ENCODE peak calls at places on chromosomes 11 and 22, in nine cellular contexts. N, X, G, Q, Z, T, S, V and H are unnamed samples.

GRCh38 chr11:116736763-116737162 is 36.0 kb downstream of the BUD13 start:
- DNase-seq in X (no peak), S (peak), T (peak), N (no peak), V (no peak), G (no peak), Z (no peak), Q (no peak), H (no peak)

GRCh38 chr11:3109921-3110706 is 52.9 kb upstream of the CARS1 start:
- DNase-seq in Q (no peak), Z (peak), S (peak), V (no peak), T (peak), N (peak), X (peak), G (peak), H (no peak)

GRCh38 chr11:70887428-70887827 is 364.9 kb downstream of the SHANK2 start:
- DNase-seq in G (no peak), X (no peak), V (no peak), T (no peak), Q (no peak), Z (no peak), N (no peak), S (no peak), H (no peak)

GRCh38 chr22:40111451-40111850 is 66.3 kb upstream of the TNRC6B start:
- DNase-seq in Q (no peak), N (no peak), T (no peak), V (no peak), Z (no peak), X (no peak), G (no peak), S (no peak), H (no peak)

GRCh38 chr11:104043678-104044239 is 7.3 kb downstream of the DDI1 start:
- DNase-seq in S (no peak), G (peak), T (no peak), Z (no peak), Q (no peak), X (no peak), N (no peak), V (no peak), H (no peak)

GRCh38 chr11:36306888-36307287 is 10.8 kb downstream of the PRR5L start:
- DNase-seq in X (no peak), N (no peak), T (no peak), S (peak), Z (no peak), G (peak), V (no peak), Q (peak), H (no peak)

GRCh38 chr22:40413873-40414272 is 43.5 kb downstream of the SGSM3 start:
- DNase-seq in N (no peak), G (no peak), V (no peak), S (no peak), T (peak), X (no peak), Z (no peak), Q (no peak), H (no peak)

GRCh38 chr22:41491379-41492100 is 22.6 kb downstream of the ACO2 start:
- DNase-seq in T (no peak), G (no peak), N (no peak), X (no peak), V (no peak), Z (no peak), S (no peak), Q (no peak), H (no peak)

GRCh38 chr22:31691408-31691807 is 29.4 kb upstream of the PISD start:
- DNase-seq in G (no peak), X (no peak), S (no peak), Z (no peak), V (no peak), T (no peak), N (no peak), Q (no peak), H (no peak)

GRCh38 chr11:47848636-47849155 is 546 bp upstream of the NUP160 start:
- DNase-seq in G (no peak), Q (no peak), Z (no peak), S (no peak), X (no peak), T (no peak), V (no peak), N (no peak), H (no peak)

GRCh38 chr11:111465400-111465799 is 46.8 kb downstream of the BTG4 start:
- DNase-seq in X (no peak), G (peak), Z (peak), V (no peak), N (no peak), T (no peak), S (peak), Q (no peak), H (no peak)

GRCh38 chr11:102572537-102573220 is 42.1 kb upstream of the MMP7 start:
- DNase-seq in X (no peak), Z (no peak), N (no peak), T (no peak), Q (no peak), G (peak), V (no peak), S (no peak), H (no peak)

GRCh38 chr22:46578824-46579561 is 41.2 kb upstream of the GRAMD4 start:
- DNase-seq in T (no peak), X (no peak), Z (no peak), Q (no peak), V (peak), G (peak), N (no peak), S (no peak), H (peak)

GRCh38 chr11:235180-235997 is 753 bp downstream of the SIRT3 start:
- DNase-seq in V (no peak), T (no peak), S (peak), Z (peak), X (peak), Q (no peak), G (peak), N (peak), H (no peak)

GRCh38 chr11:10302744-10303557 is 1.9 kb upstream of the ADM start:
- DNase-seq in Z (peak), X (peak), N (peak), V (peak), S (no peak), T (no peak), Q (peak), G (peak), H (no peak)

GRCh38 chr22:30717331-30717921 is 22.8 kb downstream of the OSBP2 start:
- DNase-seq in Z (peak), S (peak), T (no peak), N (no peak), V (no peak), Q (no peak), X (no peak), G (peak), H (no peak)

GRCh38 chr11:34978236-34979191 is 62.1 kb downstream of the PDHX start:
- DNase-seq in Z (no peak), T (no peak), V (no peak), Q (no peak), N (no peak), G (no peak), S (no peak), X (no peak), H (no peak)

GRCh38 chr11:113952070-113952469 is 22.8 kb upstream of the HTR3A start:
- DNase-seq in Q (no peak), X (no peak), G (no peak), T (no peak), V (no peak), N (no peak), S (no peak), Z (no peak), H (no peak)

GRCh38 chr11:12285106-12285505 is 92.3 kb upstream of the PARVA start:
- DNase-seq in G (peak), V (peak), Z (no peak), X (no peak), T (no peak), S (peak), N (no peak), Q (no peak), H (no peak)

GRCh38 chr22:50146440-50147228 is 23.9 kb upstream of the PANX2 start:
- DNase-seq in Q (no peak), Z (peak), N (no peak), T (no peak), V (peak), S (peak), X (no peak), G (peak), H (no peak)

GRCh38 chr11:79059171-79059570 is 381.7 kb downstream of the TENM4 start:
- DNase-seq in X (no peak), S (no peak), G (no peak), Q (no peak), Z (no peak), V (no peak), N (no peak), T (no peak), H (no peak)

GRCh38 chr11:36608491-36609199 is 10.6 kb upstream of the RAG2 start:
- DNase-seq in N (no peak), V (no peak), X (no peak), Z (no peak), S (no peak), Q (no peak), G (no peak), T (no peak), H (no peak)

GRCh38 chr11:59785818-59786217 is 24.8 kb downstream of the MRPL16 start:
- DNase-seq in V (no peak), T (no peak), Q (no peak), S (no peak), X (no peak), Z (no peak), G (no peak), N (no peak), H (no peak)

GRCh38 chr22:23751441-23751996 is 607 bp upstream of the ZNF70 start:
- DNase-seq in Q (no peak), T (no peak), V (peak), N (no peak), Z (peak), S (peak), X (no peak), G (peak), H (no peak)

GRCh38 chr22:19761022-19761499 is 483 bp downstream of the TBX1 start:
- DNase-seq in V (no peak), Q (no peak), Z (no peak), X (no peak), S (no peak), N (peak), T (no peak), G (no peak), H (no peak)

GRCh38 chr11:5989203-5989602 is 2.4 kb upstream of the OR52L1 start:
- DNase-seq in V (no peak), X (no peak), Z (no peak), G (no peak), S (no peak), Q (no peak), T (no peak), N (no peak), H (no peak)

GRCh38 chr11:5986885-5987284 is at the start of gene OR52L1:
- DNase-seq in Z (no peak), G (no peak), N (no peak), X (no peak), Q (no peak), T (no peak), V (no peak), S (no peak), H (no peak)

GRCh38 chr11:5983443-5983842 is 3.3 kb downstream of the OR52L1 start:
- DNase-seq in X (no peak), G (no peak), Z (no peak), T (no peak), S (no peak), Q (no peak), V (no peak), N (no peak), H (no peak)
- TF ChIP-seq CTCF in X (no peak), G (no peak), Z (no peak), T (no peak), S (no peak), Q (peak), V (no peak), N (no peak), H (no peak)

DNA sequence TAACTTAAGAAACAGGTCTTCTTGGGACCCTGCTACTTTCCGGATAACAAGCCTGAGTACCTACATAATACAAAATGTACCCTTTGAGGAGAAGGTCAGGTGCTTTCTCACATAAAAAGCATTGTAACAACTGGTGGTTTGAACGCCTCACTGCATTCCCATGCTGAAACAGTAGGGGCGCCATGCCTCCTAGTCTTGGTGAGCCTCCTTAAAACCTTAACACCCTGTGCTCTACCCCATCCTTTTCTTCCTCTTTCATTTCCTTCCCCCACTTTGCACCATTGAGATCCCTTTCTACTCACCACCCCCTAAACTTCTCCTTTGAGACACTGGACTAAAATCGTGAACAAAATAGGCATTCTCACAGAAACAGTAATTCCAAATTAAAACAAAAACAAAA is 729.3 kb downstream of the NTM start:
- DNase-seq in Q (peak), G (peak), S (no peak), N (no peak), V (no peak), Z (no peak), T (peak), X (no peak), H (no peak)
- TF ChIP-seq CTCF in Q (peak), G (peak), S (peak), N (no peak), V (peak), Z (no peak), T (peak), X (no peak), H (peak)

DNA sequence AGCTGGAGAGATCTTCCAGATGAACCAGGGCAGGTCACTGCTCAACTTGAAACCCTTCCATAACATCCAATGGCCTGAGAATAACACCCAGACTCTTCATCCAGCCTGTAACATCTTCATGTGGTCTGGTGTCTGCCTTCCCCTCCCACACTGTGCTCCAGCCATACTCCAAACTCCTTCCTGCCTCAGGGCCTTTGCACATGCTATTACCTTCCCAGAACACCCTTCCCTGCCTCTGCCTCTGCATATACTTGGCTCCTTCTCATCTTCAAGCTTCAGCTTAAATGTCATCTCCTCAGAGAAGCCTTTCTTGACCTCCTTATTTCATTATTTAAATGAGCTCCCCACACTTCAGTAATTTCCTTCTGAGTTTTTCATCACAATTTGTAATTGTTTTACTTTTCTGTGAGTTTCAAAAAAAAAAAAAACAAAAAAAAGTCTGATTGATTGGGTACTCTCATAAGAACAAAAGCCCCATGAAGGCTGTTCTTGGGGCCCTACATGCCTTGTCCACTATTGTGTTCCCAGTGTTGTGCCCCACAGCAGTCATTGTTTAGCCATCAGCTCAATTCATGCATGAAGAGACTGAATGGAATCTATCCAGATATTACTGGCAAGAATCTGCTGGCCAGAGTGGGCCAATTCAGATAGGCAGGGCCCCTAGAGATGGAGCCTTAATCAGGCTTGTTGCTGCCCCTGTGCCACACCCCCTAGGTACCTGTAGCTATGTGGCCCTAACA is 22.1 kb downstream of the LMO1 start:
- DNase-seq in Z (no peak), N (no peak), X (no peak), G (no peak), T (no peak), V (no peak), Q (no peak), S (no peak), H (no peak)
- TF ChIP-seq CTCF in Z (no peak), N (no peak), X (no peak), G (no peak), T (no peak), V (no peak), Q (no peak), S (no peak), H (no peak)

DNA sequence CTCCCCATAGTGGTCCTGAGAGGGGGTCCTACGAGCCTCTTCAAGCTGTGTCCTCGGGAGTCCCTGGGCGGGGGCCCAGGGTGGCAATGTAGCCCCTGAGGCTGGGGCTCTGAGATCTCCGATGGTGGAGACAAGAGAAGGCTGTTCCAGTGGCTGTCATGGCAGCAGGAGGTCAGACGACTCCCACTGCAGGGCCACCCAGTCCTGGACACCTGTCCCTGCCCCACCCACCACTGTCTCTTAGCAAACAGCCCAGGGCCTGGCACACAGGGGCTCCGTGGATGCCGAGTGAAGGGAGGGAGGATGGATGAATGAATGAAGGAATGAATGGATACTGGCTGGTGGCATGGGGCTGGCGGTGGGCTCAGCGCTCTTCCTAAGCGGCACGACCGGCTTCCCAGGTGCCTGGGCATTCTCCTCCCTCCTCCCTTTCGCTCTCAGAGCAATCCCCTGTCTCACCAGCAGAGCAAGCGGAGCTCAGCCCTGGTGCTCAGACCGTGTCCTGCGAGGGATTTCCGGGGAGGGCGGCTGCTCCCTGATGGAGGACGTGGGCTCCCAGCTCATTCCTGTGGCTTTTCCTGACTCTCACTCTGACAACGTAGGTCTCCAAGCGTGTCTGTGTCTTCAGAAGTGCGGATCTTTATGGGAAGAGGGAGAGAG is 1272.7 kb downstream of the BRD1 start:
- DNase-seq in X (no peak), V (no peak), T (no peak), S (no peak), G (no peak), N (no peak), Q (peak), Z (no peak), H (no peak)
- TF ChIP-seq CTCF in X (peak), V (no peak), T (no peak), S (no peak), G (no peak), N (no peak), Q (peak), Z (no peak), H (peak)

GRCh38 chr11:77370217-77370616 is 68.7 kb upstream of the GDPD4 start:
- DNase-seq in V (no peak), Z (no peak), X (no peak), T (no peak), S (no peak), N (no peak), G (no peak), Q (no peak), H (no peak)
- TF ChIP-seq CTCF in V (no peak), Z (no peak), X (no peak), T (peak), S (no peak), N (no peak), G (no peak), Q (no peak), H (no peak)

DNA sequence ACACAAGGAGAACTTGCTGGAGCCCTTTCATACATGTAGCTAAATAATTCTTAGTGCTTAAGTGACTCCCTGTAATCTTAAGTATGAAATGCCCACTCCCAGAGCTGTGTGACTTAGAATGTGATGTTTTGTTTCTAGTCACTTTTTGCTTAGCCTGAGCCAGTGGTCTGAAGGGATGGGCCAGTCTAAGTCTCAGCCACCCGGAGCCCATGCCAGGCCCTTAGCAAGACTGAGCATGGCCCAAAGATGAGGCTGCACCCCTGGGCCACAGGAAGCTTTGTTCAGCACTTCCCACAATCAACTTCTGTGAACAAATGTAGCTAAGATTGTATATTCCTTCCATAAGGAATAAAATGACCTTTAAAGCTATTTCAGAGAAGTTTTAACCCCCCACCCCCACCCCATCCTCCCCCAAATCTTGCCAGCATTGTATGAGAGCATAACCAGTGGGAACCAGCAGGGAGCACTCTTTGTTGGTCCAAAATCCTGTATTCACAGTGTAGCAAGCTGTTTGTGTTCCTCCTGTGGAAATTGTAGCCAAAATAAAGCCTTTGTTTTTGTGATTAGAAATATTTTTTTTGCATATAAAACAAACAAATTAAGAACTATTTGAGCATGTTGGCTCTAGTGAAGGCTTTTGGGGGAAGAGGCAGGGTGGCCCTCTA is 73.8 kb upstream of the GAL start:
- DNase-seq in Z (no peak), X (no peak), S (no peak), T (no peak), Q (no peak), V (no peak), N (no peak), G (peak), H (no peak)
- TF ChIP-seq CTCF in Z (no peak), X (no peak), S (peak), T (peak), Q (peak), V (no peak), N (no peak), G (peak), H (peak)